ENCODE peak calls at places on chromosomes 11 and 22, in five cellular contexts. One of them, this sample, is unnamed.

GRCh38 chr11:132862137-132862536 is 670.2 kb downstream of the OPCML start:
- DNase-seq in pancreas: no peak
- DNase-seq in BE2C: no peak
- DNase-seq in psoas muscle: no peak
- DNase-seq in glutamatergic neuron: no peak
- DNase-seq in this sample: no peak

GRCh38 chr11:86625544-86625943 is 46.9 kb downstream of the ME3 start:
- DNase-seq in pancreas: no peak
- DNase-seq in BE2C: no peak
- DNase-seq in psoas muscle: no peak
- DNase-seq in glutamatergic neuron: no peak
- DNase-seq in this sample: no peak

GRCh38 chr22:47240116-47240515 is 477.7 kb downstream of the TBC1D22A start:
- DNase-seq in pancreas: no peak
- DNase-seq in BE2C: no peak
- DNase-seq in psoas muscle: no peak
- DNase-seq in glutamatergic neuron: no peak
- DNase-seq in this sample: no peak

GRCh38 chr22:40874016-40874415 is 12.1 kb upstream of the DNAJB7 start:
- DNase-seq in pancreas: no peak
- DNase-seq in BE2C: no peak
- DNase-seq in psoas muscle: no peak
- DNase-seq in glutamatergic neuron: no peak
- DNase-seq in this sample: no peak

GRCh38 chr11:118625976-118626375 is 18.6 kb downstream of the PHLDB1 start:
- DNase-seq in pancreas: no peak
- DNase-seq in BE2C: peak
- DNase-seq in psoas muscle: no peak
- DNase-seq in glutamatergic neuron: no peak
- DNase-seq in this sample: no peak

GRCh38 chr11:95827661-95828060 is 37.4 kb downstream of the CEP57 start:
- DNase-seq in pancreas: no peak
- DNase-seq in BE2C: no peak
- DNase-seq in psoas muscle: no peak
- DNase-seq in glutamatergic neuron: no peak
- DNase-seq in this sample: no peak

GRCh38 chr11:110169738-110170137 is 76.5 kb downstream of the ZC3H12C start:
- DNase-seq in pancreas: no peak
- DNase-seq in BE2C: no peak
- DNase-seq in psoas muscle: no peak
- DNase-seq in glutamatergic neuron: no peak
- DNase-seq in this sample: no peak

GRCh38 chr22:28710112-28710888 is 30.7 kb upstream of the TTC28 start:
- DNase-seq in pancreas: no peak
- DNase-seq in BE2C: no peak
- DNase-seq in psoas muscle: no peak
- DNase-seq in glutamatergic neuron: no peak
- DNase-seq in this sample: no peak

GRCh38 chr22:38353701-38354100 is 36.5 kb upstream of the CSNK1E start:
- DNase-seq in pancreas: no peak
- DNase-seq in BE2C: no peak
- DNase-seq in psoas muscle: no peak
- DNase-seq in glutamatergic neuron: no peak
- DNase-seq in this sample: no peak

GRCh38 chr11:11155962-11156815 is 196.9 kb downstream of the CSNK2A3 start:
- DNase-seq in pancreas: no peak
- DNase-seq in BE2C: peak
- DNase-seq in psoas muscle: no peak
- DNase-seq in glutamatergic neuron: peak
- DNase-seq in this sample: no peak

GRCh38 chr11:73384871-73385692 is 8.9 kb downstream of the RELT start:
- DNase-seq in pancreas: peak
- DNase-seq in BE2C: no peak
- DNase-seq in psoas muscle: peak
- DNase-seq in glutamatergic neuron: no peak
- DNase-seq in this sample: no peak

GRCh38 chr11:13105237-13105844 is 96.2 kb downstream of the RASSF10 start:
- DNase-seq in pancreas: peak
- DNase-seq in BE2C: peak
- DNase-seq in psoas muscle: peak
- DNase-seq in glutamatergic neuron: no peak
- DNase-seq in this sample: peak

GRCh38 chr11:69218946-69219720 is 63.4 kb downstream of the SMIM38 start:
- DNase-seq in pancreas: peak
- DNase-seq in BE2C: no peak
- DNase-seq in psoas muscle: no peak
- DNase-seq in glutamatergic neuron: no peak
- DNase-seq in this sample: no peak

GRCh38 chr11:952406-953385 is 27.0 kb downstream of the AP2A2 start:
- DNase-seq in pancreas: peak
- DNase-seq in BE2C: no peak
- DNase-seq in psoas muscle: no peak
- DNase-seq in glutamatergic neuron: no peak
- DNase-seq in this sample: no peak

GRCh38 chr11:8285228-8285627 is 21.6 kb upstream of the LMO1 start:
- DNase-seq in pancreas: no peak
- DNase-seq in BE2C: no peak
- DNase-seq in psoas muscle: no peak
- DNase-seq in glutamatergic neuron: no peak
- DNase-seq in this sample: no peak

This sample was measured in ovary.